ENCODE peak calls at places on chromosomes 4 and X, in nine cellular contexts. D is endothelial cell, A is mesothelial cell of epicardium, Q is HFFc6, H is pancreas, U is right lobe of liver, V is neural crest cell, P is Calu3, S is esophagus muscularis mucosa. K is an unnamed sample.

GRCh38 chr4:106095408-106095807 is 200.1 kb downstream of the NPNT start:
- DNase-seq in Q (no peak), H (no peak), D (no peak), S (no peak), U (no peak), P (no peak), A (no peak), V (no peak), K (no peak)

GRCh38 chr4:122663814-122664610 is 43.1 kb upstream of the IL21 start:
- DNase-seq in P (no peak), H (no peak), A (no peak), D (no peak), Q (peak), S (no peak), V (no peak), U (no peak), K (no peak)

GRCh38 chr4:100022792-100023222 is 72.7 kb upstream of the H2AZ1 start:
- DNase-seq in P (no peak), S (no peak), U (no peak), D (no peak), H (no peak), A (no peak), V (no peak), Q (no peak), K (no peak)

GRCh38 chrX:77743720-77744119 is 42.3 kb downstream of the ATRX start:
- DNase-seq in P (no peak), A (no peak), V (no peak), D (no peak), H (no peak), Q (peak), U (no peak), S (no peak), K (no peak)

GRCh38 chrX:153867139-153867538 is 18.8 kb downstream of the L1CAM start:
- DNase-seq in D (no peak), P (no peak), U (no peak), H (no peak), Q (no peak), S (no peak), V (no peak), A (no peak), K (no peak)

GRCh38 chr4:101280866-101281600 is 66.3 kb downstream of the PPP3CA start:
- DNase-seq in P (no peak), D (no peak), V (no peak), A (no peak), U (no peak), Q (no peak), H (no peak), S (no peak), K (no peak)

GRCh38 chrX:41312786-41313185 is 21.2 kb upstream of the DDX3X start:
- DNase-seq in S (no peak), V (no peak), D (no peak), U (no peak), A (no peak), P (no peak), H (no peak), Q (no peak), K (no peak)

GRCh38 chr4:1041936-1042330 is 30.5 kb downstream of the FGFRL1 start:
- DNase-seq in D (no peak), P (no peak), S (no peak), Q (no peak), H (no peak), A (no peak), V (no peak), U (no peak), K (no peak)

GRCh38 chr4:167117273-167117672 is 117.0 kb downstream of the SPOCK3 start:
- DNase-seq in D (no peak), A (no peak), V (no peak), S (no peak), P (no peak), Q (no peak), U (no peak), H (no peak), K (no peak)

GRCh38 chr4:16884673-16885460 is 13.6 kb downstream of the LDB2 start:
- DNase-seq in P (no peak), S (no peak), H (no peak), D (no peak), A (no peak), V (no peak), U (no peak), Q (no peak), K (no peak)

GRCh38 chr4:40134206-40134917 is 62.5 kb upstream of the RHOH start:
- DNase-seq in V (no peak), H (no peak), P (no peak), U (no peak), Q (no peak), A (no peak), D (no peak), S (no peak), K (no peak)

GRCh38 chr4:168674077-168674747 is 177.4 kb downstream of the PALLD start:
- DNase-seq in P (no peak), S (no peak), H (no peak), V (no peak), Q (no peak), U (no peak), D (no peak), A (no peak), K (no peak)

GRCh38 chr4:136865591-136865990 is 666.7 kb downstream of the PCDH18 start:
- DNase-seq in Q (no peak), H (no peak), V (no peak), D (no peak), U (no peak), A (no peak), S (no peak), P (no peak), K (no peak)

GRCh38 chr4:119080721-119081541 is 54.7 kb upstream of the MYOZ2 start:
- DNase-seq in U (no peak), S (no peak), Q (peak), H (no peak), V (no peak), P (no peak), D (no peak), A (no peak), K (no peak)

GRCh38 chr4:8648296-8648695 is 55.7 kb downstream of the CPZ start:
- DNase-seq in U (no peak), H (no peak), P (no peak), A (peak), V (no peak), S (no peak), Q (no peak), D (no peak), K (no peak)

DNA sequence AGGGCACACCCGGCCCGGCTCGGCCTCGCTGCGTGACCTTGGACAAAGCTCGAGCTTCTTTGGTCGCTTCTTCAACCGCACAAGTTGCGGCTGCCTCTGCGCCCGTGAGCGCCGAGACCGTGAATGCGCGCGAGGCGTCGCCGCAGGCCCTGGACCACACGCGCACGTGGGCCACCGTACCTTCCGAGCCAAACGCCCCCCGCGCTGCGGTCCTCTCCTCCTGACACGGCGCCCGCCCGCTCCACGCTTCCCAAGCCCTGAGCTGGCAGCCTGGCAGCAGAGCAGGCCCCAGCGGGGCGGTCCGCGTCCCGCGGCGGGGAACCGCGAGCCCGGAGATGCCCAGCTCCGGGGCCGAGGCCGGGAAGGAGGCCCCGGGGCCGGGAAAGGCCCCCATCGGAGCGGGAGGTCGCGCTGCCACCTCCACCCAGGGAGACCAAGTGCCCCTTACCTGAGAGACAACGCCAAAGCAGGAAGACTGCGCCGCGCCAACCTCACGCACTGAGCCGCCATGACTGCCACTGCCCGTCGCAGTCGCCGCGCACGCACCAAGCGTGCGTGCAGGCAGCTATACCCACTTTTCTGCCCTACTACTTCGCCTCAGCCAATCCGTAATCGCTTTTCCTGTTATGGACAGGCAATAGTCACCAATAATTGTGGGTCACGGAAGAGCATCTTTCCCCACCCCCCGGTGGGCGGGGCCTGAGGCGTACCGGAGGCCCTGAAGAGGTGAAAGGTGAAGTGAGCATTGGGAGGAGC is at the start of gene GRPEL1:
- DNase-seq in P (peak), Q (peak), D (peak), S (peak), A (peak), V (peak), U (peak), H (peak), K (peak)
- TF ChIP-seq CTCF in P (no peak), Q (no peak), D (no peak), S (no peak), A (no peak), V (no peak), U (no peak), H (no peak), K (no peak)

DNA sequence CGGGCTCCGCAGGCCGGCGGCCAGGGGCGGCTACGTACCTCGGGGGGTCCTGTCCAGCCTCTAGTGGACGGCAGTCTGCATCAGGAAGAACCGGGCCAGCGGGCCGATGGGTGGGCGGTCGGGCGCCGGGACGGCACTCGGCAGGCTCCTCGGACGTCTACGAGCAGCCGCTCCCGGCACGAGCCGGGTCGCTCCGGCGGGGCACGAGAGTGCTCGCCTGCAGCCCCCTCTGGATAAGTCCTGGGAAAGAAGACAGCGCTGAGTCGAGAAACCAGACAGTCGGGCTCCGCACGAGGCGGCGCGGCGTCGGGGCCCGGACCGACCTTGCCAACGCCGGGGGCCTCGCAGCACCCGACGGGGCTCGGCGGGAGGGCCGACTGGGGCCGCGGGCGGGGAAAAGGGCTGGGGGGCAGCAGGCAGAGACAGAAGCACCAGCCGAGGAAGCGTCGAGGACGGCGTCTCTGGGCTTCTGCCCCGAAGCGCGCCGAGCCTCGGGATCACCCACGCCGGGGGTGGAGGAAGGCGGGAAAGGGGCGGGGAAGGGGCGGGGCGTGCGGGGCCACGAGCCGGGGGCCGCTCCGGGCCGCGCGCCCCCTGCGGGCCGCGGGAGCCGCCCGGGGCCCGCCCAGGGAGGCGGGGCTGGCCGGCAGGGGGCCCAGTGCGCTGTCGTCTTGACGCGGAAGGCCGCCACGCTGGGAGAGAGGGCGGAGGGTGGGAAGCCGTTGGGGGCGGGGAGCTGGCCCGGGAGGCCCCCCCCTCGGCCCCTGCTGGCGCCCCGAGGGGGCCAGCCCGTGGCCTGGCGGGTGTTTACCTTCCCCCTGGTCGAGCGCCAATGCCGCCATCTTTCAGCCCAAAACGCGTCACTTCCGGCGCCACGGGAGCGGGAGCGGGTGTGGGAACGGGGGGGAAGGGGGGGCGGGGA is 1.9 kb downstream of the KLHL15 start:
- DNase-seq in P (peak), V (peak), U (peak), D (peak), Q (peak), S (peak), A (peak), H (peak), K (peak)
- TF ChIP-seq CTCF in P (no peak), V (peak), U (no peak), D (peak), Q (peak), S (no peak), A (peak), H (no peak), K (no peak)

GRCh38 chrX:18389968-18390367 is 35.4 kb upstream of the CDKL5 start:
- DNase-seq in H (no peak), U (no peak), D (no peak), P (no peak), Q (no peak), A (no peak), V (no peak), S (no peak), K (no peak)
- TF ChIP-seq CTCF in H (no peak), U (no peak), D (no peak), P (no peak), Q (peak), A (no peak), V (peak), S (no peak), K (no peak)

GRCh38 chr4:53591372-53591892 is at the start of gene LNX1:
- DNase-seq in H (peak), Q (no peak), U (peak), D (peak), V (no peak), A (peak), P (peak), S (peak), K (no peak)
- TF ChIP-seq CTCF in H (no peak), Q (no peak), U (no peak), D (no peak), V (no peak), A (no peak), P (no peak), S (no peak), K (no peak)

DNA sequence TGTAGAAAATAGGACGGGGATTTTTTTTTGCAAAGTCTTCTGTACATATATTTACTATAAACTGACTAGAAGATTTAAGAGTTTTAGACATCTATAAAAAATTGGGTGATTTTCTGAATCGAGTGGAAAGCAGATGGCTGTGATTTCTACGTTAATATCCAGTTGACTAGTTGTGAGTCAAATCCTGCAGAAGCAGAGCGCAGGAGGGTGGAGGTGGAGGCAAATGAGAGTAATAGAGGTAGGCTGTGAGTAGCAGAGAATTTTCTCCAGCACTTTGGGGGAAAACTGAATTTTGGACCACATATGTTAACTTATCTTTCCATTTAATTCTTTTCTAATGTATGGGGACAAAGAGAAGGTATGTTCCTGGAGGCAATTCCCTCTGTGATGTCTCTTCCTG is 82.1 kb upstream of the SOX3 start:
- DNase-seq in D (no peak), A (no peak), P (no peak), H (no peak), U (no peak), Q (no peak), S (no peak), V (no peak), K (no peak)
- TF ChIP-seq CTCF in D (no peak), A (no peak), P (no peak), H (no peak), U (no peak), Q (no peak), S (no peak), V (no peak), K (no peak)

GRCh38 chr4:76748649-76749048 is 149.3 kb downstream of the SOWAHB start:
- DNase-seq in H (peak), D (peak), A (no peak), V (no peak), P (peak), Q (no peak), U (peak), S (no peak), K (no peak)
- TF ChIP-seq CTCF in H (peak), D (peak), A (no peak), V (peak), P (no peak), Q (peak), U (peak), S (peak), K (no peak)